ENCODE peak calls at places on chromosome 10, in ten cellular contexts. W is CD8-positive, alpha-beta memory T cell; K is endothelial cell of umbilical vein; E is CD4-positive, CD25-positive, alpha-beta regulatory T cell; M is colonic mucosa; D is left lung; F is A673; Z is neural progenitor cell; I is prostate gland; U is PC-3. H is an unnamed sample.

GRCh38 chr10:84370268-84370667 is 41.9 kb downstream of the CCSER2 start:
- DNase-seq in D (no peak), W (no peak), F (no peak), E (no peak), U (peak; percentile 70), M (no peak), Z (no peak), I (no peak), K (no peak), H (no peak)

GRCh38 chr10:72954596-72955569 is at the start of gene PLA2G12B:
- DNase-seq in M (peak; percentile 60), W (no peak), U (no peak), D (peak; percentile 79), Z (peak; percentile 59), K (no peak), F (peak; percentile 8), E (no peak), I (no peak), H (no peak)

GRCh38 chr10:18179901-18180300 is 39.7 kb downstream of the CACNB2 start:
- DNase-seq in D (no peak), K (no peak), W (no peak), E (no peak), Z (no peak), M (no peak), I (peak; percentile 38), F (peak; percentile 61), U (peak; percentile 8), H (no peak)

GRCh38 chr10:7563770-7564169 is 103.0 kb downstream of the ITIH5 start:
- DNase-seq in Z (no peak), F (peak; percentile 21), W (no peak), I (no peak), D (no peak), M (no peak), E (no peak), K (no peak), U (no peak), H (no peak)

GRCh38 chr10:103870503-103870902 is 15.1 kb upstream of the SH3PXD2A start:
- DNase-seq in U (peak; percentile 79), M (no peak), F (peak; percentile 61), I (peak; percentile 62), E (no peak), W (no peak), D (no peak), K (no peak), Z (peak; percentile 36), H (no peak)

GRCh38 chr10:102802920-102803534 is 34.2 kb downstream of the CYP17A1 start:
- DNase-seq in W (no peak), K (peak; percentile 99), M (no peak), D (peak; percentile 74), Z (no peak), F (peak; percentile 62), U (peak; percentile 7), E (no peak), I (no peak), H (no peak)

GRCh38 chr10:13775786-13776780 is 189.3 kb downstream of the PRPF18 start:
- DNase-seq in Z (no peak), F (no peak), K (peak; percentile 64), D (no peak), M (no peak), U (peak; percentile 69), E (no peak), I (no peak), W (no peak), H (no peak)

GRCh38 chr10:100836891-100837290 is 75.9 kb upstream of the SLF2 start:
- DNase-seq in F (no peak), D (no peak), W (no peak), K (no peak), M (no peak), Z (peak; percentile 13), U (no peak), I (no peak), E (no peak), H (no peak)

GRCh38 chr10:71614946-71615345 is 104.6 kb downstream of the C10orf105 start:
- DNase-seq in K (no peak), I (peak; percentile 25), E (no peak), W (no peak), M (no peak), F (no peak), Z (no peak), D (no peak), U (no peak), H (no peak)

GRCh38 chr10:63071145-63071544 is 62.0 kb upstream of the NRBF2 start:
- DNase-seq in E (no peak), M (no peak), I (no peak), U (peak; percentile 64), Z (no peak), D (peak; percentile 51), K (no peak), W (no peak), F (no peak), H (no peak)

GRCh38 chr10:43110318-43111071 is 27.8 kb upstream of the CSGALNACT2 start:
- DNase-seq in W (no peak), K (no peak), F (no peak), Z (no peak), I (no peak), U (peak; percentile 47), M (peak; percentile 46), E (no peak), D (peak; percentile 63), H (no peak)

GRCh38 chr10:121645696-121646095 is 47.5 kb upstream of the FGFR2 start:
- DNase-seq in Z (no peak), F (no peak), E (no peak), K (no peak), M (no peak), U (no peak), I (no peak), W (no peak), D (no peak), H (no peak)

GRCh38 chr10:86400705-86401587 is 34.4 kb upstream of the GRID1 start:
- DNase-seq in F (no peak), K (no peak), D (peak; percentile 50), W (peak; percentile 55), E (peak; percentile 75), Z (peak; percentile 69), M (peak; percentile 52), U (peak; percentile 34), I (peak; percentile 31), H (peak; percentile 75)

GRCh38 chr10:123136221-123136805 is 543 bp downstream of the HMX3 start:
- DNase-seq in U (no peak), I (no peak), D (no peak), Z (no peak), F (no peak), E (no peak), W (no peak), K (no peak), M (no peak), H (peak; percentile 62)
- H3K4me3 ChIP-seq in U (peak overlapping the region; percentile 56), I (peak overlapping the region; percentile 13), D (peak overlapping the region; percentile 34), Z (peak overlapping the region; percentile 50), F (peak overlapping the region; percentile 45), E (no peak overlapping the region), W (peak overlapping the region; percentile 32), K (no peak overlapping the region), M (no peak overlapping the region), H (peak overlapping the region; percentile 72)

GRCh38 chr10:97115846-97116245 is 69.9 kb downstream of the SLIT1 start:
- DNase-seq in K (no peak), I (no peak), E (no peak), M (no peak), U (no peak), W (no peak), F (no peak), Z (no peak), D (no peak), H (no peak)
- H3K27me3 ChIP-seq in K (peaks cover 5% of the 10 kb centered on the region), I (no peaks in the 10 kb centered on the region), E (no peaks in the 10 kb centered on the region), M (no peaks in the 10 kb centered on the region), U (peaks cover 16% of the 10 kb centered on the region), W (no peaks in the 10 kb centered on the region), F (peaks cover 18% of the 10 kb centered on the region), Z (no peaks in the 10 kb centered on the region), D (no peaks in the 10 kb centered on the region), H (no peaks in the 10 kb centered on the region)

GRCh38 chr10:70097459-70097858 is 35.2 kb downstream of the AIFM2 start:
- DNase-seq in M (no peak), U (no peak), W (no peak), K (no peak), F (no peak), D (no peak), I (no peak), E (no peak), Z (no peak), H (no peak)

GRCh38 chr10:70094287-70094686 is 38.3 kb downstream of the AIFM2 start:
- DNase-seq in F (no peak), U (no peak), M (no peak), Z (no peak), K (no peak), D (no peak), I (no peak), W (no peak), E (no peak), H (no peak)

GRCh38 chr10:70096705-70097420 is 35.8 kb downstream of the AIFM2 start:
- DNase-seq in F (no peak), I (no peak), K (no peak), D (no peak), M (no peak), W (no peak), Z (no peak), E (no peak), U (no peak), H (no peak)

GRCh38 chr10:70098271-70098670 is 34.4 kb downstream of the AIFM2 start:
- DNase-seq in I (no peak), F (no peak), Z (no peak), E (no peak), M (no peak), W (no peak), U (no peak), K (no peak), D (no peak), H (no peak)

DNA sequence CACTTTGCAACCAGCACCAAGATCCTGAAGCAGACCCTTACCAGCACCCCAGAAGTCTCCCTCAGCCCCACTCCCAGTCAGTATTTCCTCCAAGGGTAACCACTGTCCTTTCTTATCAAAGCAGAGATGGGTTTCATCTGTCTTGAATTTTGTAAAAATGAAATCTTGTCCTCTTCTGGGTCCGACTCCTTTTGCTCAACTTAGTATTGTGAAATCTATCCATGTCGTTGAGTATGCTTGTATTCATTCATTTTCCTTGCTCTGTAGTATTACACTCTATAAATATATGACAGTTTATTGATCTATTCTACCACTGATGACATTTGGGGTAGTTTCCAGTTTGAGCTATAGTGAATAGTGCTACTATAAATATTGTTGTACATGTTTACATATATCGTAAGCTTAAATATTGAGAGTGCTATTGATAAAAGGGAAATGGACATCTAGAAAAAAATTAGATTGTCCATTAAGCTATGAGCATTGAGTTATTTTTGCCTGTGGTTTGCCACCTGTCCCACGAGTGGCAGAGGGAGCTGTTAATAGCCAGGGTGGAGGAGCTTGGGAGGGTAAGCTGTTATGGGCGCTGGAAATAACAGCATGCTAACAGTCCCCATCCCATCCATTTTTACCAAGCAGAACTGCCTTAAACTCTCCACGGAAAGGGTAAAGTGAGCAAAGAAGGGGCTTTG is 36.5 kb downstream of the AIFM2 start:
- DNase-seq in W (no peak), E (no peak), K (no peak), Z (no peak), D (no peak), M (no peak), U (no peak), F (no peak), I (no peak), H (no peak)
- H3K36me3 ChIP-seq in W (no peaks in the 10 kb centered on the region), E (peaks cover 24% of the 10 kb centered on the region), K (no peaks in the 10 kb centered on the region), Z (no peaks in the 10 kb centered on the region), D (peaks cover 21% of the 10 kb centered on the region), M (no peaks in the 10 kb centered on the region), U (peaks cover 14% of the 10 kb centered on the region), F (peaks cover 97% of the 10 kb centered on the region), I (no peaks in the 10 kb centered on the region), H (no peaks in the 10 kb centered on the region)

DNA sequence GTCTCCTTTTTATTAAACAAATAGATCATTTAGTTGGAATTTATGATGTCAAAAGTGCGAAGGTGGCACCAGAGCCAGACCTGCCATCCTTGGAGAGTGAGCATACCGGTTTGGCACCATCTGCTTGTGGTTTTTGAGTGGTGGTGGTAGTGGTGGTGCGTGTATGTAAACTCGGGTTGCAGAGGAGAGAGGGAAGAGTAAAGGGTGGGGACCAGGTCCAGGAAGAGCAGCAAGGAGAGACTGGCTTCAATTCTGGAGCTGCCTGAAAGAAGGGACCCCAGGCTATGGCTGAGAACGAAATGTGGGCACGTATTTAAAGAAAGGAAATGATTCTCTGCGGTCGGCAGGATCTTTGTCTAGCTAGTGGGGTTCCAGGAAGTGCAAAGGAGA is 547 bp upstream of the GOLGA7B start:
- DNase-seq in M (peak; percentile 39), Z (no peak), E (peak; percentile 9), W (no peak), U (peak; percentile 69), D (peak; percentile 56), F (no peak), K (no peak), I (no peak), H (no peak)
- H3K4me3 ChIP-seq in M (peak overlapping the region; percentile 50), Z (peak overlapping the region; percentile 57), E (peak overlapping the region; percentile 78), W (peak overlapping the region; percentile 57), U (peak overlapping the region; percentile 68), D (peak overlapping the region; percentile 53), F (peak overlapping the region; percentile 54), K (no peak overlapping the region), I (peak overlapping the region; percentile 51), H (peak overlapping the region; percentile 63)